ENCODE peak calls at places on chromosome 15, in ten cellular contexts. S is NCI-H2081; Q is Daoy; R is activated T-helper 1 cell treated with Interleukin-2 at 50 U/mL for 16 hours; O is RPMI8226; U is neural crest cell; C is DMS 273 treated with DMSO at 0.1 percent for 48 hours; G is RWPE1; A is G401; D is stimulated activated CD8-positive, alpha-beta memory T cell treated with anti-CD3 and anti-CD28 coated beads, Interleukin-12 subunit alpha, Interleukin-12 subunit beta, amount 100 ng/mL, for 1 hour. V is an unnamed sample.

GRCh38 chr15:101464246-101464998 is 25.1 kb downstream of the PCSK6 start:
- DNase-seq in O (no peak), C (no peak), U (no peak), Q (no peak), S (no peak), G (no peak), R (no peak), A (no peak), D (no peak), V (no peak)

GRCh38 chr15:71448688-71449114 is 333.4 kb downstream of the THSD4 start:
- DNase-seq in C (peak; percentile 3), D (no peak), Q (peak; percentile 57), U (peak; percentile 67), G (peak; percentile 51), O (peak; percentile 24), A (peak; percentile 55), R (no peak), S (peak; percentile 53), V (peak; percentile 17)

GRCh38 chr15:50577492-50577891 is 31.0 kb upstream of the USP50 start:
- DNase-seq in C (no peak), A (no peak), G (no peak), U (no peak), D (no peak), Q (no peak), O (no peak), S (no peak), R (no peak), V (no peak)

GRCh38 chr15:67843571-67844387 is 3.9 kb upstream of the RNU6-1 start:
- DNase-seq in S (no peak), O (no peak), C (no peak), Q (no peak), G (no peak), A (peak; percentile 75), D (no peak), R (no peak), U (no peak), V (no peak)

GRCh38 chr15:86382341-86382740 is 302.7 kb downstream of the AGBL1 start:
- DNase-seq in R (no peak), A (no peak), C (no peak), D (no peak), Q (no peak), G (no peak), O (no peak), S (peak; percentile 1), U (no peak), V (no peak)

GRCh38 chr15:78050851-78051250 is 26.7 kb downstream of the TBC1D2B start:
- DNase-seq in O (no peak), S (no peak), G (no peak), D (no peak), C (peak; percentile 51), R (no peak), A (no peak), Q (no peak), U (no peak), V (no peak)

GRCh38 chr15:80638553-80639167 is 56.5 kb upstream of the ABHD17C start:
- DNase-seq in C (no peak), G (no peak), R (no peak), A (no peak), D (no peak), U (no peak), Q (no peak), S (no peak), O (no peak), V (no peak)

GRCh38 chr15:35393403-35393802 is 152.6 kb downstream of the DPH6 start:
- DNase-seq in Q (no peak), A (peak; percentile 29), C (no peak), D (no peak), U (no peak), O (no peak), R (no peak), G (no peak), S (no peak), V (no peak)

GRCh38 chr15:51401872-51402517 is 60.5 kb downstream of the GLDN start:
- DNase-seq in Q (peak; percentile 70), O (peak; percentile 49), C (no peak), G (peak; percentile 45), S (peak; percentile 34), A (no peak), U (peak; percentile 48), R (no peak), D (no peak), V (no peak)

GRCh38 chr15:100224206-100225185 is 117.3 kb downstream of the ADAMTS17 start:
- DNase-seq in A (no peak), R (no peak), U (peak; percentile 43), D (no peak), O (no peak), S (no peak), Q (peak; percentile 49), G (peak; percentile 35), C (no peak), V (no peak)

GRCh38 chr15:50736823-50737222 is 28.7 kb downstream of the SPPL2A start:
- DNase-seq in C (no peak), U (no peak), S (no peak), G (no peak), D (no peak), R (no peak), O (no peak), Q (no peak), A (no peak), V (no peak)

GRCh38 chr15:84819791-84820190 is 2.6 kb downstream of the ALPK3 start:
- DNase-seq in G (no peak), O (no peak), U (no peak), S (no peak), R (no peak), Q (no peak), C (no peak), A (no peak), D (no peak), V (no peak)

GRCh38 chr15:59689626-59690236 is 611 bp upstream of the BNIP2 start:
- DNase-seq in U (peak; percentile 47), D (peak; percentile 43), A (peak; percentile 69), O (peak; percentile 89), C (no peak), Q (peak; percentile 80), G (no peak), S (peak; percentile 78), R (peak; percentile 41), V (no peak)

GRCh38 chr15:23890218-23890617 is 203.1 kb upstream of the NDN start:
- DNase-seq in O (no peak), A (no peak), C (no peak), U (no peak), S (no peak), R (no peak), Q (no peak), D (no peak), G (no peak), V (no peak)

GRCh38 chr15:73325191-73325980 is 43.4 kb downstream of the HCN4 start:
- DNase-seq in D (no peak), A (no peak), U (no peak), R (no peak), O (peak; percentile 15), C (no peak), S (peak; percentile 27), Q (peak; percentile 56), G (no peak), V (no peak)

GRCh38 chr15:85755471-85755870 is 39.3 kb downstream of the KLHL25 start:
- DNase-seq in R (no peak), A (no peak), Q (no peak), D (no peak), S (no peak), C (no peak), G (no peak), O (no peak), U (no peak), V (no peak)

GRCh38 chr15:63039811-63040210 is 2.7 kb upstream of the TPM1 start:
- DNase-seq in R (no peak), S (no peak), O (no peak), G (no peak), Q (no peak), A (no peak), D (no peak), C (no peak), U (no peak), V (no peak)

GRCh38 chr15:89806217-89806564 is 8.5 kb downstream of the ANPEP start:
- DNase-seq in S (no peak), Q (no peak), G (no peak), A (no peak), R (no peak), C (no peak), O (no peak), D (no peak), U (no peak), V (no peak)

GRCh38 chr15:38876621-38877020 is 312.0 kb upstream of the RASGRP1 start:
- DNase-seq in U (no peak), O (no peak), D (no peak), C (no peak), R (no peak), A (no peak), Q (no peak), S (no peak), G (no peak), V (no peak)